ENCODE peak calls at places on chromosomes 6 and 20, in six cellular contexts. K is fibroblast of lung, Z is GM23338, Q is MM.1S, U is astrocyte, E is mammary epithelial cell. S is an unnamed sample. For H3K36me3 and H3K4me1, the result is how much of the 10 kb centered on the place peaks cover.

GRCh38 chr6:44627091-44627878 is 239.8 kb downstream of the CDC5L start:
- DNase-seq in K (no peak), Z (peak), Q (no peak), U (no peak), E (no peak), S (no peak)

GRCh38 chr6:95578106-95578410 is 723 bp downstream of the MANEA start:
- DNase-seq in K (peak), Z (no peak), Q (peak), U (no peak), E (peak), S (no peak)

GRCh38 chr20:32970115-32970972 is 33.9 kb downstream of the SUN5 start:
- DNase-seq in K (no peak), Z (no peak), Q (no peak), U (no peak), E (no peak), S (no peak)

GRCh38 chr20:43188234-43188653 is 1.5 kb downstream of the PTPRT start:
- DNase-seq in K (no peak), Z (no peak), Q (peak), U (no peak), E (no peak), S (no peak)

GRCh38 chr20:43947316-43947710 is 32.7 kb downstream of the TOX2 start:
- DNase-seq in K (no peak), Z (no peak), Q (no peak), U (no peak), E (no peak), S (no peak)

GRCh38 chr20:25220810-25221591 is 25.5 kb downstream of the ENTPD6 start:
- DNase-seq in K (no peak), Z (no peak), Q (no peak), U (no peak), E (no peak), S (no peak)

GRCh38 chr6:30227242-30227722 is 14.1 kb upstream of the TRIM26 start:
- DNase-seq in K (no peak), Z (no peak), Q (no peak), U (no peak), E (no peak), S (no peak)

GRCh38 chr6:101000334-101000733 is 119.2 kb upstream of the ASCC3 start:
- DNase-seq in K (no peak), Z (no peak), Q (no peak), U (no peak), E (peak), S (no peak)

GRCh38 chr6:147676896-147677295 is 168.4 kb downstream of the SAMD5 start:
- DNase-seq in K (no peak), Z (no peak), Q (no peak), U (no peak), E (no peak), S (peak)

GRCh38 chr6:104940881-104941693 is 15.8 kb upstream of the LIN28B start:
- DNase-seq in K (peak), Z (peak), Q (no peak), U (peak), E (peak), S (peak)

GRCh38 chr6:30075094-30075986 is at the start of gene RNF39:
- DNase-seq in K (no peak), Z (peak), Q (no peak), U (no peak), E (peak), S (no peak)

GRCh38 chr6:21438237-21438985 is 155.1 kb upstream of the SOX4 start:
- DNase-seq in K (no peak), Z (no peak), Q (peak), U (peak), E (peak), S (no peak)

GRCh38 chr6:156883497-156884252 is 106.5 kb downstream of the ARID1B start:
- DNase-seq in K (peak), Z (peak), Q (peak), U (no peak), E (peak), S (no peak)

GRCh38 chr6:124487778-124488431 is 474.3 kb upstream of the RNF217 start:
- DNase-seq in K (peak), Z (no peak), Q (no peak), U (peak), E (peak), S (peak)

GRCh38 chr6:107488875-107489635 is 862 bp upstream of the SOBP start:
- DNase-seq in K (peak), Z (peak), Q (no peak), U (no peak), E (peak), S (peak)

GRCh38 chr6:166987448-166987847 is 11.7 kb upstream of the CEP43 start:
- DNase-seq in K (no peak), Z (no peak), Q (no peak), U (no peak), E (no peak), S (no peak)

GRCh38 chr6:166989427-166990034 is 9.7 kb upstream of the CEP43 start:
- DNase-seq in K (peak), Z (peak), Q (peak), U (no peak), E (peak), S (peak)

GRCh38 chr6:166988674-166989201 is 10.5 kb upstream of the CEP43 start:
- DNase-seq in K (no peak), Z (peak), Q (no peak), U (peak), E (no peak), S (peak)

GRCh38 chr6:166987930-166988329 is 11.3 kb upstream of the CEP43 start:
- DNase-seq in K (no peak), Z (no peak), Q (no peak), U (peak), E (no peak), S (no peak)
- H3K36me3 ChIP-seq in K (under half), Z (under half), Q (under half), U (under half), E (under half), S (under half)

DNA sequence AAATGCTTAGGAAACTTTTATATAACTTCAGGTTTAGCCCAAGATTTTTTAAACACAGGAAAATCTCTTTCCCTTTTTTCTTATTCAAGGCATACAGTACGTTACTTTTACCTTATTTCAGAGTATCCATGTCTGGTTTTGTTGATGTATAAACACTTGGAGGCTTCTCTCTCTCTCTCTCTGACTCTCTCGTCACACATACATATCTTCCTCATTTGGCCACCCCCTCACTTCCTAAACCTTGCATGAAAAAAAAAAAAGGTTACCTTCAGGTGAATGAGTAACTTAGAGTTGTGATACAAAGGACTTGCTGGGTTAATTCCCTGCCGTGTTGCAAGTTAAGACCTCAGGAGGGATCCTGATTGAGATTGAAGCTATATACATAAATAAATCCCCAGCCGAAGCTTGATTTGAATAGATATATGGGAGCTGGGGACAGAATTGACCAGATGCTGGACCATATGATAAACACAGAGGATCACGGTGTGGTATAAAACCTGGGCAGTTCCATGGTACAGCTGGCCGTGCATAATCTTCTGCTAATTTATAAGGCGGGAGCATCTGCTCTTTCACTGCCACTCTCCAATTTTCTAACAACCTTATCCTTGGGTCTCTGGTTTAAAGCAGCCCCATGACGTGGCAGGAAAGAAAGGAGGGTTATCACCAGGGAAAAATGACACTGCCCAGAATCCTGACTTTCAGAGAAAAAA is 55.1 kb upstream of the IL20RA start:
- DNase-seq in K (no peak), Z (no peak), Q (no peak), U (no peak), E (no peak), S (no peak)
- H3K4me1 ChIP-seq in K (under half), Z (under half), Q (under half), U (under half), E (under half), S (under half)

GRCh38 chr6:3231213-3232016 is 4.0 kb upstream of the TUBB2B start:
- DNase-seq in K (peak), Z (peak), Q (no peak), U (peak), E (peak), S (peak)

GRCh38 chr6:3228046-3228671 is 706 bp upstream of the TUBB2B start:
- DNase-seq in K (no peak), Z (peak), Q (peak), U (no peak), E (no peak), S (no peak)

GRCh38 chr6:3230275-3231212 is 3.1 kb upstream of the TUBB2B start:
- DNase-seq in K (no peak), Z (peak), Q (no peak), U (peak), E (no peak), S (peak)

GRCh38 chr6:3228791-3229565 is 1.5 kb upstream of the TUBB2B start:
- DNase-seq in K (no peak), Z (peak), Q (no peak), U (no peak), E (no peak), S (peak)

DNA sequence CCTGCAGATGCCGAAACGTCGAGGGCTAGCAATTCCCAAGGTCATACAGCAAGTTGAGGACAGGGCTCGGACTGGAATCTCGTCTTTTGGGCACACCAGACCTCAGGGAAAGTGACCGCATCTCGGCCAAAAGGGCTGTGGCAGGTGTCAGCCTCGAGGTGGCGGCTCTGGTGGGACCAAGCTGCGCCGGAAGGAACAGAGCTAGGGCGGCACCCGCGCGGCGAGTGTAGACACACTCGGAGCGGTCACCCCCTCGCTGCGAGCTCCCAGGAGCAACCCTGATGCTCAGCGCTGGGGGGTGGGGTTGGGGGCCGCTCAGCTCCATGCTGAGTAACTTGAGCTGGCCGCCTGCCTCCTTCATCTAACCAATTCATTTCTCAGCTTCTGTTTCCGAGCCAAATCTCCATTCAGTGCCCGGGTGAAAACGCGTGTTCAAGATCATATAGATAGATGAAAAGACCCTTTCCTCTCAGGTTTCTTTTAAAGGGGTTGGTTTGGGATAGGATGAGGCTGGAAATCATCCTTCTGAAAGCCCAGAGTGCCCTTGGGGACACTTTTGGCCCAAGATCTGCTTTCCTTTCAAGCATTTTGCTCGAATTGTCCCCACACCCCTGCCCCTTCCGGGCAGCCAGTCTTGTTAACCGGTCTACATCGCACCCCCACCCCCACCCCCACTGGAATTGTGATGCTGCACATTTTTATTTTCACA is 2.3 kb upstream of the TUBB2B start:
- DNase-seq in K (no peak), Z (peak), Q (peak), U (no peak), E (no peak), S (no peak)
- TF ChIP-seq EZH2 in K (peak), Z (no peak), Q (no peak), U (peak), E (no peak), S (no peak)

GRCh38 chr20:60056345-60057122 is 98.3 kb downstream of the CDH26 start:
- DNase-seq in K (no peak), Z (no peak), Q (no peak), U (no peak), E (no peak), S (no peak)

GRCh38 chr20:60057866-60058807 is 99.9 kb downstream of the CDH26 start:
- DNase-seq in K (peak), Z (peak), Q (no peak), U (peak), E (no peak), S (peak)

GRCh38 chr20:60055740-60056139 is 97.5 kb downstream of the CDH26 start:
- DNase-seq in K (no peak), Z (no peak), Q (no peak), U (no peak), E (peak), S (peak)

GRCh38 chr20:60058869-60059268 is 100.6 kb downstream of the CDH26 start:
- DNase-seq in K (no peak), Z (no peak), Q (no peak), U (no peak), E (no peak), S (no peak)

GRCh38 chr20:60057123-60057865 is 99.1 kb downstream of the CDH26 start:
- DNase-seq in K (peak), Z (peak), Q (peak), U (peak), E (peak), S (peak)
- H3K36me3 ChIP-seq in K (under half), Z (under half), Q (under half), U (under half), E (under half), S (under half)

DNA sequence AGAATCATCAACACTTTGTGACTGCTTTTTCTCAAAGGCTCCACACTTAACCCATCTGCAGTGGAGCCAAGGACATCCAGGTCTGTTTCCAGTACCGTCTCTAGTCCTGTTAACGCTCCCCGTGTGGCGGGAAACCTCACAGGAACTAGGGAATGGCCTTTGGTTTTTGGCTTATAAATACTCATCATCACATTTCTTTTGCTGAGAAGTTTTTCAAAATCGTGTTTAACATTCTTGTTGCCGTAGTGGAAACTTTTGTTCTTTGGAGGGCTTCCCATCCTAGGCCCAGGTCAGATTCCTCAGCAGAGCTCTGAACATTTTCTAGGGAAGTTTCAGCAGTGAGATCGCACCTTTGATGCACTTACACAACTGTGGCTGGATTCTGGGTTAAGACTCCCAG is 24.6 kb downstream of the DAAM2 start:
- DNase-seq in K (no peak), Z (no peak), Q (no peak), U (peak), E (no peak), S (no peak)
- H3K4me1 ChIP-seq in K (under half), Z (under half), Q (under half), U (under half), E (under half), S (under half)

GRCh38 chr20:21505161-21505809 is 8.6 kb downstream of the NKX2-2 start:
- DNase-seq in K (peak), Z (peak), Q (peak), U (no peak), E (peak), S (peak)
- TF ChIP-seq EZH2 in K (peak), Z (no peak), Q (no peak), U (no peak), E (no peak), S (no peak)

DNA sequence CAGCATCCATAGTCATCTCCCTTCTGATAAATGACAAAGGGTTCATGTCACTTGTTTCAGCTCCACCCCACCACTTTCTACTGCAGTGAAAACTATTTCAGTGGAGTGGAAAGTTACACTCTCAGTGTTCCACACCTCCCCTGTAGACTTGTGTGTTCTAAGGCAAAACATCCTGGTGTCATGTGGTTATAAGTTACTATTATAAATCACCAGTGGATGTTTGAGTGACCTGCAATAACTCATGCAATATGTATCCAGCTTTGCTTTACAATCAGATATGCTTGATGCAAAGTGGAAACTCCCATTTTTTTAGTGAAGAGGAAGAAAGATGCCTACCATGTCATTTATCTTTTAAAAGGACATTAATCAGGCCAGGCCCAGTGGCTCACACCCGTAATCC is 82.0 kb upstream of the LTV1 start:
- DNase-seq in K (no peak), Z (no peak), Q (no peak), U (no peak), E (no peak), S (no peak)
- H3K36me3 ChIP-seq in K (under half), Z (under half), Q (under half), U (under half), E (under half), S (under half)

GRCh38 chr20:62358728-62359490 is 8.2 kb downstream of the LAMA5 start:
- DNase-seq in K (no peak), Z (no peak), Q (no peak), U (no peak), E (no peak), S (no peak)

GRCh38 chr20:62356143-62356947 is 10.8 kb downstream of the LAMA5 start:
- DNase-seq in K (peak), Z (no peak), Q (no peak), U (no peak), E (no peak), S (no peak)

GRCh38 chr20:62356948-62357667 is 10.0 kb downstream of the LAMA5 start:
- DNase-seq in K (peak), Z (no peak), Q (no peak), U (peak), E (peak), S (no peak)

GRCh38 chr20:62358171-62358719 is 8.9 kb downstream of the LAMA5 start:
- DNase-seq in K (no peak), Z (no peak), Q (no peak), U (no peak), E (no peak), S (no peak)

GRCh38 chr20:62357681-62358080 is 9.4 kb downstream of the LAMA5 start:
- DNase-seq in K (no peak), Z (no peak), Q (no peak), U (no peak), E (no peak), S (no peak)
- H3K4me1 ChIP-seq in K (under half), Z (under half), Q (under half), U (half or more), E (half or more), S (under half)